ENCODE peak calls at places on chromosomes 3 and 15, in four cellular contexts. F is mesenteric fat pad; L is stimulated activated CD8-positive, alpha-beta memory T cell treated with anti-CD3 and anti-CD28 coated beads, Interleukin-4, amount 100 ng/mL, for 48 hours; J is stomach. A is an unnamed sample.

GRCh38 chr3:110750201-110750600 is 321.4 kb upstream of the NECTIN3 start:
- DNase-seq in L (no peak), J (no peak), F (no peak), A (no peak)

GRCh38 chr3:38297947-38298711 is 16.0 kb downstream of the SLC22A14 start:
- DNase-seq in L (no peak), J (no peak), F (no peak), A (no peak)

GRCh38 chr3:33980252-33980651 is 181.8 kb downstream of the PDCD6IP start:
- DNase-seq in J (no peak), L (no peak), F (no peak), A (peak)

GRCh38 chr3:40615916-40616315 is 91.2 kb downstream of the ZNF621 start:
- DNase-seq in F (no peak), J (no peak), L (no peak), A (no peak)

GRCh38 chr3:129702934-129703712 is 96.6 kb upstream of the PLXND1 start:
- DNase-seq in F (no peak), J (no peak), L (no peak), A (no peak)

GRCh38 chr3:124599147-124599765 is 131.0 kb upstream of the UMPS start:
- DNase-seq in L (no peak), J (no peak), F (no peak), A (no peak)

GRCh38 chr15:29089731-29090616 is 179.6 kb downstream of the NSMCE3 start:
- DNase-seq in F (no peak), J (no peak), L (peak), A (no peak)

GRCh38 chr3:188584162-188584529 is 430.2 kb downstream of the LPP start:
- DNase-seq in L (no peak), J (no peak), F (no peak), A (no peak)

GRCh38 chr15:85073556-85074194 is 92.0 kb downstream of the PDE8A start:
- DNase-seq in L (peak), J (no peak), F (no peak), A (no peak)

GRCh38 chr3:67642734-67643133 is 11.7 kb downstream of the SUCLG2 start:
- DNase-seq in J (no peak), L (no peak), F (no peak), A (no peak)

GRCh38 chr15:44729394-44729913 is 6.9 kb upstream of the TRIM69 start:
- DNase-seq in L (peak), F (no peak), J (peak), A (peak)

GRCh38 chr3:56976666-56977560 is 83.6 kb upstream of the SPATA12 start:
- DNase-seq in F (no peak), J (no peak), L (no peak), A (no peak)

GRCh38 chr3:16842710-16843270 is 42.0 kb upstream of the PLCL2 start:
- DNase-seq in F (no peak), L (no peak), J (no peak), A (no peak)

GRCh38 chr3:22372292-22372949 is 621.4 kb upstream of the ZNF385D start:
- DNase-seq in L (no peak), F (no peak), J (no peak), A (peak)

A was measured in iPS-NIHi11.